ENCODE peak calls at places on chromosomes 11 and 22, in five cellular contexts. L is dorsolateral prefrontal cortex; Y is stimulated activated CD4-positive, alpha-beta T cell treated with anti-CD3 and anti-CD28 coated beads, Interleukin-2, amount 100 ng/mL, for 24 hours; T is pulmonary artery endothelial cell; R is AG09319. D is an unnamed sample.

GRCh38 chr11:67055812-67056211 is 835 bp upstream of the RHOD start:
- DNase-seq in R (no peak), T (no peak), Y (no peak), L (no peak), D (peak)

GRCh38 chr22:25746012-25746373 is 4.0 kb downstream of the MYO18B start:
- DNase-seq in R (no peak), T (no peak), Y (no peak), L (no peak), D (peak)

GRCh38 chr22:30245985-30246901 is at the start of gene LIF:
- DNase-seq in R (no peak), L (no peak), Y (peak), T (no peak), D (peak)

GRCh38 chr11:126169291-126169690 is 42.2 kb downstream of the RPUSD4 start:
- DNase-seq in L (no peak), Y (no peak), R (no peak), T (no peak), D (no peak)

GRCh38 chr22:39242809-39243442 is 1.9 kb downstream of the PDGFB start:
- DNase-seq in T (no peak), Y (no peak), L (no peak), R (no peak), D (no peak)

GRCh38 chr11:68031136-68031459 is 617 bp downstream of the NDUFS8 start:
- DNase-seq in L (no peak), T (no peak), R (no peak), Y (no peak), D (no peak)

GRCh38 chr11:87137711-87138110 is 100.0 kb downstream of the TMEM135 start:
- DNase-seq in L (no peak), Y (no peak), R (peak), T (no peak), D (peak)

GRCh38 chr11:107819361-107820014 is 39.1 kb downstream of the SLC35F2 start:
- DNase-seq in T (peak), Y (no peak), R (no peak), L (no peak), D (peak)

GRCh38 chr11:93193721-93194120 is 4.1 kb downstream of the SLC36A4 start:
- DNase-seq in Y (no peak), R (no peak), L (no peak), T (no peak), D (peak)

GRCh38 chr11:124784051-124784450 is 16.2 kb downstream of the MSANTD2 start:
- DNase-seq in T (no peak), L (no peak), R (no peak), Y (no peak), D (no peak)

GRCh38 chr22:45240810-45241631 is at the start of gene KIAA0930:
- DNase-seq in R (peak), Y (peak), L (peak), T (peak), D (peak)

GRCh38 chr22:26448334-26448733 is 19.3 kb downstream of the ASPHD2 start:
- DNase-seq in T (no peak), L (no peak), Y (no peak), R (no peak), D (no peak)

GRCh38 chr11:107078375-107078774 is 60.1 kb upstream of the GUCY1A2 start:
- DNase-seq in L (no peak), R (no peak), T (no peak), Y (no peak), D (no peak)

GRCh38 chr11:94948070-94948617 is 25.2 kb downstream of the CWC15 start:
- DNase-seq in R (peak), T (no peak), Y (no peak), L (no peak), D (peak)

D was measured in amniotic epithelial cell.